ENCODE peak calls at places on chromosomes 11 and 22, in six cellular contexts. J, Y, Z, F, R and X are unnamed samples.

GRCh38 chr11:67006029-67006884 is 16.7 kb upstream of the SYT12 start:
- DNase-seq in J (peak), Y (peak), Z (peak), F (peak), R (no peak), X (peak)

GRCh38 chr11:36586543-36586942 is 7.8 kb upstream of the IFTAP start:
- DNase-seq in J (no peak), Y (no peak), Z (no peak), F (no peak), R (no peak), X (no peak)

GRCh38 chr11:44766972-44767278 is 40.2 kb downstream of the TSPAN18 start:
- DNase-seq in J (no peak), Y (no peak), Z (no peak), F (no peak), R (peak), X (no peak)

GRCh38 chr11:27158763-27159679 is 118.4 kb downstream of the BBOX1 start:
- DNase-seq in J (peak), Y (peak), Z (peak), F (peak), R (peak), X (peak)

GRCh38 chr11:16280256-16280682 is 76.1 kb downstream of the SOX6 start:
- DNase-seq in J (no peak), Y (no peak), Z (no peak), F (peak), R (peak), X (no peak)

GRCh38 chr11:2700415-2701211 is 819 bp upstream of the KCNQ1OT1 start:
- DNase-seq in J (peak), Y (peak), Z (peak), F (peak), R (peak), X (peak)

GRCh38 chr22:42758929-42759629 is 38.4 kb upstream of the A4GALT start:
- DNase-seq in J (peak), Y (no peak), Z (no peak), F (peak), R (no peak), X (no peak)

GRCh38 chr11:86073948-86074347 is 5.1 kb upstream of the PICALM start:
- DNase-seq in J (no peak), Y (no peak), Z (no peak), F (no peak), R (no peak), X (no peak)

GRCh38 chr11:95308512-95309035 is 77.6 kb upstream of the SESN3 start:
- DNase-seq in J (no peak), Y (no peak), Z (no peak), F (no peak), R (no peak), X (no peak)

GRCh38 chr11:12005476-12005875 is 3.0 kb downstream of the DKK3 start:
- DNase-seq in J (no peak), Y (no peak), Z (no peak), F (peak), R (no peak), X (no peak)

GRCh38 chr11:30131535-30131934 is 99.3 kb upstream of the FSHB start:
- DNase-seq in J (no peak), Y (no peak), Z (no peak), F (no peak), R (peak), X (no peak)

GRCh38 chr11:112128483-112129121 is 35.3 kb downstream of the IL18 start:
- DNase-seq in J (no peak), Y (no peak), Z (no peak), F (peak), R (peak), X (peak)

GRCh38 chr11:116173506-116173905 is 599.3 kb downstream of the BUD13 start:
- DNase-seq in J (no peak), Y (no peak), Z (no peak), F (no peak), R (no peak), X (no peak)

GRCh38 chr11:73507086-73507485 is 90.8 kb downstream of the FAM168A start:
- DNase-seq in J (no peak), Y (no peak), Z (no peak), F (no peak), R (no peak), X (no peak)

GRCh38 chr11:122491486-122491885 is 164.0 kb upstream of the UBASH3B start:
- DNase-seq in J (no peak), Y (no peak), Z (no peak), F (no peak), R (peak), X (no peak)

GRCh38 chr11:65150513-65151271 is 16.4 kb upstream of the SYVN1 start:
- DNase-seq in J (no peak), Y (no peak), Z (no peak), F (peak), R (peak), X (peak)

GRCh38 chr22:46259374-46259773 is 3.8 kb downstream of the PKDREJ start:
- DNase-seq in J (no peak), Y (no peak), Z (no peak), F (no peak), R (no peak), X (no peak)

GRCh38 chr11:131884461-131885073 is 514.2 kb downstream of the NTM start:
- DNase-seq in J (no peak), Y (no peak), Z (no peak), F (no peak), R (no peak), X (no peak)

GRCh38 chr11:3723014-3723708 is 52.0 kb upstream of the CHRNA10 start:
- DNase-seq in J (no peak), Y (no peak), Z (no peak), F (peak), R (peak), X (no peak)

GRCh38 chr11:33475999-33476398 is 218.8 kb downstream of the HIPK3 start:
- DNase-seq in J (no peak), Y (peak), Z (peak), F (peak), R (peak), X (peak)

GRCh38 chr11:121842186-121842585 is 273.8 kb downstream of the BLID start:
- DNase-seq in J (no peak), Y (no peak), Z (no peak), F (no peak), R (no peak), X (no peak)

GRCh38 chr11:3614742-3615171 is 27.0 kb downstream of the ART5 start:
- DNase-seq in J (no peak), Y (no peak), Z (peak), F (peak), R (no peak), X (no peak)

GRCh38 chr11:73372371-73372993 is 3.7 kb upstream of the RELT start:
- DNase-seq in J (peak), Y (peak), Z (peak), F (peak), R (no peak), X (no peak)

GRCh38 chr11:10564692-10565318 is 3.7 kb downstream of the LYVE1 start:
- DNase-seq in J (no peak), Y (no peak), Z (peak), F (peak), R (no peak), X (no peak)

GRCh38 chr22:19853879-19854777 is 546 bp downstream of the GNB1L start:
- DNase-seq in J (no peak), Y (peak), Z (peak), F (no peak), R (peak), X (no peak)

GRCh38 chr11:117913736-117914397 is 15.3 kb downstream of the TMPRSS13 start:
- DNase-seq in J (no peak), Y (no peak), Z (no peak), F (no peak), R (no peak), X (no peak)

GRCh38 chr11:13030857-13031256 is 21.7 kb downstream of the RASSF10 start:
- DNase-seq in J (no peak), Y (no peak), Z (no peak), F (no peak), R (peak), X (peak)

GRCh38 chr22:46429327-46429853 is 93.9 kb downstream of the TRMU start:
- DNase-seq in J (no peak), Y (no peak), Z (no peak), F (no peak), R (no peak), X (no peak)

GRCh38 chr11:76236092-76237026 is 30.1 kb upstream of the WNT11 start:
- DNase-seq in J (peak), Y (no peak), Z (peak), F (peak), R (peak), X (peak)

GRCh38 chr11:30914143-30914762 is 328.1 kb upstream of the MPPED2 start:
- DNase-seq in J (peak), Y (peak), Z (peak), F (peak), R (peak), X (peak)

GRCh38 chr11:68043349-68044144 is 4.7 kb downstream of the TCIRG1 start:
- DNase-seq in J (no peak), Y (no peak), Z (no peak), F (no peak), R (peak), X (peak)

GRCh38 chr22:26431151-26431995 is 2.3 kb downstream of the ASPHD2 start:
- DNase-seq in J (no peak), Y (no peak), Z (peak), F (no peak), R (no peak), X (no peak)

GRCh38 chr22:27718186-27719032 is 83.1 kb downstream of the MN1 start:
- DNase-seq in J (no peak), Y (no peak), Z (no peak), F (peak), R (peak), X (peak)

GRCh38 chr11:102367364-102367763 is 20.4 kb downstream of the BIRC2 start:
- DNase-seq in J (no peak), Y (peak), Z (no peak), F (peak), R (peak), X (peak)

GRCh38 chr11:90476442-90477007 is 253.7 kb upstream of the CHORDC1 start:
- DNase-seq in J (peak), Y (peak), Z (peak), F (peak), R (peak), X (peak)

GRCh38 chr22:29165336-29166060 is 40.2 kb upstream of the EMID1 start:
- DNase-seq in J (no peak), Y (no peak), Z (no peak), F (no peak), R (no peak), X (no peak)

GRCh38 chr22:29166180-29166579 is 39.5 kb upstream of the EMID1 start:
- DNase-seq in J (no peak), Y (no peak), Z (no peak), F (no peak), R (no peak), X (no peak)

GRCh38 chr22:29163808-29164207 is 41.9 kb upstream of the EMID1 start:
- DNase-seq in J (no peak), Y (no peak), Z (no peak), F (no peak), R (no peak), X (no peak)

GRCh38 chr22:29171721-29172120 is 34.0 kb upstream of the EMID1 start:
- DNase-seq in J (no peak), Y (no peak), Z (no peak), F (no peak), R (no peak), X (no peak)

DNA sequence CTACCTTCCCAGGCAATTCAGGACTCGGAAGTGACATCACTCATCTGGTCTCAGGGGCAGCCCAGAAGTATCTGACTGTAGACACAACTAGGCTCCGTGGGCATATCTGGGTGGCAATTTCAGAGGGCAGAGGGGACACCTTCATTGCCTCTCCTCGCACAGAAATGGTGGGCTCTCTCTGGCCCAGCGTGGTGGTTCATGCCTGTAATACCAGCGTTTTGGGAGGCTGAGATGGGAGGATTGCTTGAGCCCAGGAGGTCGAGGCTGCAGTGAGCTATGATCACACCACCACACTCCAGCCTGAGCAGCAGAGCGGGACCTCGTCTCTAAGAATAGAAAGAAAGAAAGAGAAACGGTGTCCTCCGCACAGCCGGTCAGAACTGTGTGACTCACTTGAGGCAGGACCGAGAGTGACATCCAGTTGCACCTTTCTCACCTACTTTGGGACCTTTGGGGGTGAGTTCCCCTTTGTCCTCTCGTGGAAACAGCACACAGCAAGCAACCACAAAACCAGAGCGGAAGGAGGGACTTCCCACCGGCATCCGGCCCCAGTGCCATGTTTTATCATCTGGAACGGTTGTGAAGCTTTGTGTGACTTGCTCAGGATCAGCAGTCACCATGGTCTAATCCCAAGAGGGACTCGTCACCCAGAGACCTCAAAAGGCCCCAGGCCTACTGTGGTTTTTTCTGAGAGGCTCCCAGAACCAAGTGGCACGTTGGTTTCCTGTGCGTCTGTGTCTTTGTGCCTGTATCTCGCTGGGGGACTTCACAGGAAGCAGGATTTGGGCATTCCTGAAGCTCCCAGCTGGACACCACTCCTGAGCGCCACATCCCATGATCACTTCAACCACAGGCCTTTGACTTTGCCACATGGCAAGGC is 38.4 kb upstream of the EMID1 start:
- DNase-seq in J (no peak), Y (peak), Z (peak), F (no peak), R (no peak), X (no peak)
- H3K27ac ChIP-seq in J (no peak), Y (no peak), Z (peak), F (no peak), R (no peak), X (no peak)

GRCh38 chr11:106426696-106427095 is 349.2 kb downstream of the AASDHPPT start:
- DNase-seq in J (no peak), Y (no peak), Z (no peak), F (peak), R (no peak), X (no peak)
- TF ChIP-seq EZH2phosphoT487 in J (no peak), Y (no peak), Z (no peak), F (no peak), R (no peak), X (no peak)

GRCh38 chr11:128642571-128642970 is 51.3 kb upstream of the FLI1 start:
- DNase-seq in J (no peak), Y (no peak), Z (no peak), F (no peak), R (no peak), X (no peak)
- H3K27ac ChIP-seq in J (no peak), Y (no peak), Z (no peak), F (no peak), R (no peak), X (no peak)

GRCh38 chr22:50256258-50256862 is 5.1 kb downstream of the MAPK12 start:
- DNase-seq in J (no peak), Y (no peak), Z (no peak), F (no peak), R (no peak), X (no peak)

GRCh38 chr22:50256936-50257440 is 4.5 kb downstream of the MAPK12 start:
- DNase-seq in J (no peak), Y (no peak), Z (no peak), F (no peak), R (no peak), X (no peak)

GRCh38 chr22:50258361-50259292 is 2.9 kb downstream of the MAPK12 start:
- DNase-seq in J (no peak), Y (no peak), Z (no peak), F (no peak), R (no peak), X (no peak)

GRCh38 chr22:50259302-50259701 is 2.2 kb downstream of the MAPK12 start:
- DNase-seq in J (no peak), Y (no peak), Z (no peak), F (no peak), R (no peak), X (no peak)

GRCh38 chr22:50257451-50258360 is 3.8 kb downstream of the MAPK12 start:
- DNase-seq in J (no peak), Y (no peak), Z (no peak), F (no peak), R (no peak), X (no peak)
- TF ChIP-seq EZH2phosphoT487 in J (no peak), Y (no peak), Z (no peak), F (no peak), R (no peak), X (no peak)

DNA sequence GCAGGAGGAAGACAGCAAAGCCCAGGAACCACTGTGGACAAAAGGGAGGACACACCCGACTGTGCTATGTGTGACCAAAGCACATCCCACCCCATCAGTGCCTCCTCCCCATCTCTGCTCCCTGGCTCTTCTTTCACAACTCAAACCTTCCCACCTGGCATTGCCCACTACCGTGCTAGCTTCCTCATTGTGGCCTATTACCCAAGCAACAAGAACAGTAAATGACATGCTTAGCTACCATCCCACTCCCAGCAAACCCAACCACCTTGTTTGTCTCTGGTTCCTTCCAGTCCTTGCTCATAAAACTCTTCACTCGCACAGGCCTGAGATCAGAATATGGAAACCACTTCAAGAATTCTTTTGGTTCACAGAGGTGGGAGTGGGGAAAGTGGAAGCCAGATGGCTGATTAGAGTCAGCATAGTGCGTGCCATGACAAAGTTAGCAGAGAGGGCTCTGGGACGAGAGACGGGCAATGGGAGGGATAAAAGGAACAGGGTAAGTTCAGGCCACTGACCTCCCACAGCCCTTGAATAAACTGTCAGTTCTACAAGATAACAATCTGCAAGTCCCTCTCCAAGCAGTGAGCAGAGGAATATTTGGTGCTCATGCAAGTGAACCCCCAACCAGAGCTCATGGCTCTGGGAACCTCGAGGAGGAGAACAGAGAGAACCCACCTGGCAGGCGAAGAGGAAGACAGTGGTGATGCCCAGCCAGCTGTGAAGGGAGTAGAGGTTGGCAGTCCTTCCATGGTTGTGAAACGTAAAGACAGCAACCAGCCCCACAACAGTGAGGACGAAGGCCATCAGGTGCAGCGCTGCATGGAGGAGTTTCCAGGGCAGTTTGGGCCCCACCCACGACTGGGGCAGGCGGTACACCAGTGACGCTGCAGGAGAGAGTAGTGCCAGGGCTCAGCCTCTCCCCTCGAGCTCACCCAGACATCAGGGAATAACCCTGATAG is 8.3 kb downstream of the CYB561A3 start:
- DNase-seq in J (no peak), Y (no peak), Z (no peak), F (no peak), R (no peak), X (no peak)
- H3K27ac ChIP-seq in J (no peak), Y (peak), Z (no peak), F (no peak), R (no peak), X (no peak)

GRCh38 chr22:50145741-50146439 is 24.6 kb upstream of the PANX2 start:
- DNase-seq in J (no peak), Y (no peak), Z (no peak), F (no peak), R (no peak), X (peak)

GRCh38 chr22:50148166-50148500 is 22.4 kb upstream of the PANX2 start:
- DNase-seq in J (no peak), Y (no peak), Z (no peak), F (no peak), R (no peak), X (no peak)

GRCh38 chr22:50148991-50149721 is 21.4 kb upstream of the PANX2 start:
- DNase-seq in J (peak), Y (peak), Z (peak), F (peak), R (peak), X (peak)

GRCh38 chr22:50144005-50144614 is 26.4 kb upstream of the PANX2 start:
- DNase-seq in J (no peak), Y (no peak), Z (no peak), F (no peak), R (no peak), X (no peak)

GRCh38 chr22:50146440-50147228 is 23.9 kb upstream of the PANX2 start:
- DNase-seq in J (no peak), Y (no peak), Z (no peak), F (no peak), R (peak), X (peak)
- TF ChIP-seq EZH2phosphoT487 in J (no peak), Y (no peak), Z (no peak), F (no peak), R (no peak), X (no peak)